ENCODE peak calls at places on chromosomes 13 and 19, in six cellular contexts. Y, X, J, F, I and P are unnamed samples.

GRCh38 chr13:32448224-32448623 is 20.3 kb upstream of the N4BP2L1 start:
- DNase-seq in Y (no peak), X (peak), J (no peak), F (no peak), I (no peak), P (no peak)

GRCh38 chr19:57558525-57558924 is 1.1 kb downstream of the ZNF550 start:
- DNase-seq in Y (no peak), X (no peak), J (no peak), F (no peak), I (no peak), P (no peak)

GRCh38 chr13:25847635-25848616 is 203.9 kb downstream of the SHISA2 start:
- DNase-seq in Y (no peak), X (no peak), J (no peak), F (no peak), I (no peak), P (no peak)

GRCh38 chr19:45938733-45939319 is 24.2 kb upstream of the NANOS2 start:
- DNase-seq in Y (no peak), X (no peak), J (no peak), F (no peak), I (no peak), P (no peak)

GRCh38 chr13:37534181-37534580 is 64.4 kb downstream of the POSTN start:
- DNase-seq in Y (no peak), X (no peak), J (no peak), F (no peak), I (no peak), P (peak)

GRCh38 chr13:32430018-32430747 is 2.3 kb upstream of the N4BP2L1 start:
- DNase-seq in Y (no peak), X (no peak), J (no peak), F (no peak), I (no peak), P (no peak)

GRCh38 chr19:49716154-49716553 is 25.2 kb downstream of the CPT1C start:
- DNase-seq in Y (no peak), X (no peak), J (no peak), F (no peak), I (no peak), P (no peak)

GRCh38 chr13:97211357-97211756 is 10.8 kb upstream of the MBNL2 start:
- DNase-seq in Y (no peak), X (no peak), J (no peak), F (no peak), I (no peak), P (no peak)

GRCh38 chr19:31350693-31351211 is 1.5 kb upstream of the TSHZ3 start:
- DNase-seq in Y (no peak), X (no peak), J (no peak), F (peak), I (peak), P (no peak)

GRCh38 chr13:57865600-57866294 is 234.2 kb downstream of the PCDH17 start:
- DNase-seq in Y (no peak), X (no peak), J (no peak), F (no peak), I (no peak), P (no peak)

GRCh38 chr19:33203529-33203928 is 9.4 kb downstream of the LRP3 start:
- DNase-seq in Y (no peak), X (no peak), J (no peak), F (no peak), I (no peak), P (no peak)

GRCh38 chr13:111609631-111610030 is 289.2 kb downstream of the TEX29 start:
- DNase-seq in Y (no peak), X (no peak), J (no peak), F (no peak), I (no peak), P (no peak)

GRCh38 chr13:67515895-67516294 is 285.8 kb upstream of the PCDH9 start:
- DNase-seq in Y (no peak), X (peak), J (no peak), F (no peak), I (no peak), P (no peak)

GRCh38 chr19:51186323-51186722 is 38.6 kb upstream of the CD33 start:
- DNase-seq in Y (no peak), X (no peak), J (no peak), F (no peak), I (no peak), P (no peak)

GRCh38 chr13:96431044-96431581 is 341.2 kb downstream of the HS6ST3 start:
- DNase-seq in Y (no peak), X (no peak), J (no peak), F (no peak), I (no peak), P (no peak)

GRCh38 chr19:46133101-46133627 is 8.7 kb upstream of the IGFL3 start:
- DNase-seq in Y (peak), X (peak), J (no peak), F (peak), I (peak), P (peak)

GRCh38 chr19:18697680-18698079 is 14.2 kb downstream of the CRTC1 start:
- DNase-seq in Y (no peak), X (no peak), J (no peak), F (no peak), I (no peak), P (no peak)

GRCh38 chr13:99687728-99688397 is 186.6 kb downstream of the TM9SF2 start:
- DNase-seq in Y (no peak), X (peak), J (no peak), F (no peak), I (peak), P (no peak)

GRCh38 chr19:58558623-58559274 is 338 bp upstream of the UBE2M start:
- DNase-seq in Y (peak), X (peak), J (peak), F (peak), I (peak), P (peak)

DNA sequence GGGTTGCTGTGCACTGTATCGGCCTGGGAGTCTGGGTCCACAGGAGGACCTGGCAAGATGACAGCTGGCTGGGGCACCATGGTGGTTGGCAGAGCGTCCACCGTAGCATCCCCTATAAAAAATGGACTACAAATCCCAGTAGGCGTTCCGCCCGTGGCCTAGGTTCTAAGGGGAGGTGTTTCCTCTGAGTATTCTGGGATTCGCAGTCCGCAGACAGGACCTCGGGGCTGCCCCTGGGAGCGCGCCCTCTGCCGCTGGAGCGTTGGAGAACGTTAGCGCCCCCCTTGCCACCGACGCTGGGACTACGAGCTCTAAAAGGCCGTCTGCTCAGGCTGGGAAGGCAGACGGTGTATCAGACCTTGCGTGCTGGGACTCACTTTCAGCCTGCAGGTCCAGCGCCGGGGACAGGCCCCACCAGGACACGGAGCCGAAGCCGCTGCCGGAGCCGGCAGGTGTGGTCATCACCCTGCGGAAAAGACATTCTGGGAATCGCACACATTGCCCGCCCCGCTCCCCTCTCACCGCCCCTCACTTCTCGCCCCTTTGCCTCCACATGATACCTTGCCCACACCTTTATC is 372 bp downstream of the DNAAF3 start:
- DNase-seq in Y (no peak), X (no peak), J (no peak), F (peak), I (peak), P (no peak)
- TF ChIP-seq CTCF in Y (no peak), X (peak), J (no peak), F (peak), I (peak), P (peak)

DNA sequence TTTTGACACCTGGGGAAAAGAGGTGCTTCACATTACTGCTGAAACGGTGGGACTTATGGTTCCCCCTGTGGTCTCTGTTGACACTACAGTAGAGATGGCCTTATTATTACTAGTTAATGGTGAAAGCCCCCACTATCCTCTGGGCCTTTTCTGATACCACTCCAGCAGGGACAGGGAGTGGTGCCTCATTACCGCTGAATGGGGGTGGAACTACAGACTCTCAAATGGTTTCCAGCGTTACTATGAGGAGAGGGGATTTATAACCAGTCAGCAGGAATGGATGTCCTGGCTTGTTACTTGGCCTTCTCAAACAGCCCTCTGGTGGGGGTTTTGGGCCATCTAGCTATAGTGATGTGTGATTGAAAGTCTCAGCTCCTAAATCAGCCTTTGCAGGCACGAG is 96.7 kb upstream of the DIAPH3 start:
- DNase-seq in Y (no peak), X (no peak), J (no peak), F (no peak), I (peak), P (no peak)
- TF ChIP-seq CTCF in Y (no peak), X (no peak), J (no peak), F (no peak), I (peak), P (no peak)

DNA sequence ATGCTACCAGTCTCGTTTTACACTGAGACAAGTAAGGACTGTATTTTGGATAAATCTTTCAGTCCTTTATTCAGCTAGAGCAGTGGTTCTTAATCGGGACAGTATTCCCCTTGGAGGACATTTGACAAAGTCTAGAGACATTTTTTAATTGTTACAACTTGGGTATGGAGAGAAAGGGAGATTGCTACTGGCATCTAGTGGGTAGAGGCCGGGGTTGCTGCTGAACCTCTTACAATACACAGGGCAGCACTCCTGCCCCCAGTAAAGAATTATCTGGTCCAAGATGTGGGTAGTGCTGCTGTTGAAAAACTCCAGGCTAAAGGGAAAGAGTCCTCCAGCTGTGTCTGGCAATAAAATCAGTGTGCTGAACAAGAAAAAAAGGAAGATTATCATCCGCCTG is 334.8 kb downstream of the SLC7A1 start:
- DNase-seq in Y (no peak), X (no peak), J (no peak), F (no peak), I (no peak), P (no peak)
- TF ChIP-seq CTCF in Y (no peak), X (no peak), J (no peak), F (no peak), I (no peak), P (no peak)

GRCh38 chr19:4814625-4815425 is 16.7 kb downstream of the TICAM1 start:
- DNase-seq in Y (no peak), X (no peak), J (no peak), F (no peak), I (no peak), P (no peak)
- TF ChIP-seq CTCF in Y (no peak), X (no peak), J (no peak), F (no peak), I (no peak), P (no peak)

DNA sequence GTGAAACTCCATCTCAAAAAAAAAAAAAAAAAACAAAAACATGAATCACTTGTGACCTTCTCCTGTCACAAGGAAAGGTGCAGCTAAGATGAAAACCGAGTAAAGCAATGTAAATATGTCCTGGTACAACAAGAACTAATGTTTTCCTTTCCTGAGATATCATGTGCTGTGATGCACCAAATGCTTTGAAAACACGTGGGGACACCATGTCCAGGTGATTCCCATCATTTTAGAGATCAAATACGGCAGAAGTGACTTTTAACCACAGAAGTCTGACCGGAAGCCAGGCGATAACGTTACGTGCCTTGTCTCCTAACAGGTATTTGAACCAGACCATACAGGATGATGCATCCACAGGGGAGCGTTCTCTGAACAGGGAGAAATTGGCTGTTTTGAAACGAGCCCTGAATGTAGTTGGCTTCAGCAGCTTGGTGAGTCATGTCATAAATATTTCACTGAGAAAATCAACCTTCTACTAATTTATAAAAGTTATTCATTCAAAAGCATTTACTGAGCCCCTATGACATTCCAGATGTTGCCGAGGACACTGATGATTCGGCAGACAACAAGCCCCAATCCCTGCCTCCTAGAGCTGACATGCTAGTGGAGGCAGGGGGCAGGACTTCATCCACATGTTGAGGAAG is 328.1 kb downstream of the MYO16 start:
- DNase-seq in Y (peak), X (peak), J (no peak), F (no peak), I (no peak), P (peak)
- TF ChIP-seq CTCF in Y (no peak), X (peak), J (no peak), F (no peak), I (no peak), P (no peak)

GRCh38 chr19:588758-589692 is 656 bp upstream of the HCN2 start:
- DNase-seq in Y (no peak), X (no peak), J (no peak), F (peak), I (peak), P (no peak)
- TF ChIP-seq CTCF in Y (no peak), X (no peak), J (no peak), F (no peak), I (no peak), P (no peak)

GRCh38 chr19:13058951-13059660 is 43.6 kb downstream of the LYL1 start:
- DNase-seq in Y (peak), X (no peak), J (no peak), F (no peak), I (no peak), P (no peak)
- TF ChIP-seq CTCF in Y (no peak), X (no peak), J (no peak), F (no peak), I (peak), P (peak)

GRCh38 chr19:44714597-44715169 is 15.7 kb downstream of the CEACAM16 start:
- DNase-seq in Y (no peak), X (no peak), J (no peak), F (no peak), I (no peak), P (no peak)
- TF ChIP-seq CTCF in Y (no peak), X (no peak), J (no peak), F (no peak), I (no peak), P (no peak)

DNA sequence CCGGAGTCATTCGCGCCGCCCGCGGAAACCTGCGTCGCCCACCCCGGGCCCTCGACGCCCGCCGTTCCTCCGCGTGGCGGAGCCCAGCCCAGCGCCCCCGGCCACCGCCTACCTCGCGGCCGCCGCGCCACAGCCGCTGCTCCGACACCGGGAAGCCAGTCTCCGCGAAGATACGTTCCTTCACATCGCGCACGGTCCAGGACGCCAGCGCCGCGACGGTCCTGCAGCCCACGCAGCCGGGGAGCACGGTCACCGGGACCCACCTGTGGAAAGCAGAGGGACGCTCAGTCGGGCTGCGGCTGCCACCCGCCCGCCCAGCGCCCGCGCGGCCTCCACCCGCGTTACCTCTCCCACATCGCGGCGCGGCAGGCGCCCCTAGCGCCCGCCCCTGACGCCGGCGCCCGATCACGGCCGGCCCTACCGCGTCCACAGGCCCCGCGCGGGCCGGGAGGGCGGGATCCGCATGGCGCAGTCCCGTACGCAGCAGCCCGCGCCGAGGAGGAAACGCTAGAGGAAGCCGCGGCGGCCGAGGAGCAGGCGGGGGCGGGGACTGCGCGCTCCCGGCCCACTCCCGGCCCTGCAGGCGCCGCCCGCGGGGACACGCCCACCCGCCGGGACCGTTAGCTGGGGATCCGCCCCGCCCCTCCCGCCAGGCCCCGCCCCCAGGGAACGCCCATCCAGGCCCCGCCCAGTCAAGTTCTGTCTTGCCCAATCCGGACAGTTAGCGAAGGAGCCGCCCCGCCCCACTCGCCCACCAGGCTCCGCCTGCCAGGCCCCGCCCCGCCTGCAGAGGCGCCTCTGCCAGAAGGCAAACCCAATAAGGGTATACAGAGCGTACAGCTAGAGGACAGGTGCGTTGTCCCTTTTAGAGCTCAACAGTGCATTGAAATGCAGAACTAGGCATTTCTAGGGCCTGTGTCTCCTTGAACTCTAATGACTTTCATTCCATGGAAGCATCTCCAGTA is 58.2 kb downstream of the SACS start:
- DNase-seq in Y (peak), X (peak), J (peak), F (peak), I (peak), P (peak)
- TF ChIP-seq CTCF in Y (peak), X (no peak), J (peak), F (no peak), I (peak), P (peak)